ENCODE peak calls at places on chromosomes 11 and 22, in five cellular contexts. V is ovary; N is nephron progenitor cell; K is GOT3; U is CD4-positive, alpha-beta T cell. Z is an unnamed sample.

GRCh38 chr22:19819911-19820879 is 34.5 kb downstream of the GNB1L start:
- DNase-seq in V (no peak), N (no peak), K (no peak), U (no peak), Z (no peak)

GRCh38 chr11:133927690-133928627 is 28.8 kb downstream of the IGSF9B start:
- DNase-seq in V (peak), N (peak), K (no peak), U (peak), Z (peak)

GRCh38 chr11:131302831-131303230 is 67.6 kb upstream of the NTM start:
- DNase-seq in V (no peak), N (no peak), K (no peak), U (no peak), Z (no peak)

GRCh38 chr11:2394818-2395105 is 5.8 kb upstream of the TSSC4 start:
- DNase-seq in V (no peak), N (no peak), K (no peak), U (no peak), Z (no peak)

GRCh38 chr22:42933783-42934144 is 76.7 kb upstream of the ARFGAP3 start:
- DNase-seq in V (no peak), N (no peak), K (no peak), U (no peak), Z (no peak)

GRCh38 chr11:123451183-123451907 is 21.3 kb downstream of the GRAMD1B start:
- DNase-seq in V (no peak), N (no peak), K (no peak), U (no peak), Z (no peak)

GRCh38 chr11:539971-540481 is 2.7 kb downstream of the LRRC56 start:
- DNase-seq in V (no peak), N (no peak), K (no peak), U (no peak), Z (no peak)

GRCh38 chr11:17343907-17344306 is 7.7 kb upstream of the NCR3LG1 start:
- DNase-seq in V (no peak), N (no peak), K (no peak), U (no peak), Z (no peak)

GRCh38 chr11:86724137-86724536 is 51.7 kb upstream of the ME3 start:
- DNase-seq in V (no peak), N (no peak), K (no peak), U (no peak), Z (no peak)

GRCh38 chr22:19109198-19110063 is 12.8 kb downstream of the DGCR2 start:
- DNase-seq in V (no peak), N (no peak), K (no peak), U (peak), Z (peak)

GRCh38 chr22:47393191-47393590 is 630.7 kb downstream of the TBC1D22A start:
- DNase-seq in V (peak), N (no peak), K (no peak), U (no peak), Z (no peak)

GRCh38 chr11:126832387-126832786 is 168.2 kb downstream of the KIRREL3 start:
- DNase-seq in V (no peak), N (no peak), K (no peak), U (no peak), Z (no peak)

GRCh38 chr22:45451988-45452387 is 38.5 kb downstream of the RIBC2 start:
- DNase-seq in V (no peak), N (no peak), K (no peak), U (no peak), Z (no peak)

GRCh38 chr11:131099013-131099412 is 182.7 kb upstream of the SNX19 start:
- DNase-seq in V (no peak), N (no peak), K (no peak), U (no peak), Z (no peak)

GRCh38 chr22:35467788-35468187 is 67.8 kb downstream of the MCM5 start:
- DNase-seq in V (peak), N (peak), K (no peak), U (no peak), Z (no peak)

GRCh38 chr11:44804449-44805151 is 77.8 kb downstream of the TSPAN18 start:
- DNase-seq in V (no peak), N (no peak), K (no peak), U (no peak), Z (no peak)

GRCh38 chr11:97968071-97968470 is 1052.7 kb upstream of the CNTN5 start:
- DNase-seq in V (no peak), N (no peak), K (no peak), U (no peak), Z (no peak)

GRCh38 chr11:60918251-60918940 is 4.4 kb downstream of the TMEM109 start:
- DNase-seq in V (no peak), N (no peak), K (no peak), U (no peak), Z (no peak)

GRCh38 chr11:85123752-85124231 is 503.4 kb downstream of the DLG2 start:
- DNase-seq in V (no peak), N (no peak), K (no peak), U (no peak), Z (no peak)

GRCh38 chr22:32501797-32502290 is 27.2 kb downstream of the FBXO7 start:
- DNase-seq in V (no peak), N (no peak), K (no peak), U (no peak), Z (no peak)

GRCh38 chr11:69949327-69949726 is 128.8 kb upstream of the ANO1 start:
- DNase-seq in V (no peak), N (no peak), K (peak), U (no peak), Z (no peak)

Z was measured in effector CD8-positive, alpha-beta T cell.